ENCODE peak calls at places on chromosomes 4 and X, in four cellular contexts. U is left ventricle myocardium superior, M is activated B cell treated with CpG ODN at 0.5 μM for 24 hours, G is cardiac fibroblast. H is an unnamed sample.
A peak's percentile ranks its signal among the peaks of the same experiment; 100 is the strongest.

GRCh38 chr4:86939123-86939522 is 4.3 kb downstream of the AFF1 start:
- DNase-seq in G (no peak), M (no peak), U (no peak), H (no peak)

GRCh38 chr4:56752985-56753384 is 68.5 kb downstream of the SPINK2 start:
- DNase-seq in M (no peak), G (no peak), U (no peak), H (no peak)

GRCh38 chr4:139715721-139716391 is 50.2 kb downstream of the MGST2 start:
- DNase-seq in M (no peak), U (no peak), G (peak; percentile 13), H (no peak)

GRCh38 chrX:44055638-44056037 is 82.4 kb upstream of the NDP start:
- DNase-seq in U (no peak), M (no peak), G (no peak), H (no peak)

GRCh38 chr4:81883004-81883403 is 411.3 kb upstream of the RASGEF1B start:
- DNase-seq in G (no peak), U (no peak), M (no peak), H (no peak)

GRCh38 chrX:130994671-130995070 is 63.5 kb upstream of the ARHGAP36 start:
- DNase-seq in G (peak; percentile 4), M (no peak), U (no peak), H (no peak)

GRCh38 chr4:162705130-162705803 is 461.4 kb downstream of the NAF1 start:
- DNase-seq in U (no peak), G (no peak), M (no peak), H (no peak)

GRCh38 chr4:4415107-4415805 is 28.4 kb downstream of the NSG1 start:
- DNase-seq in U (no peak), M (no peak), G (no peak), H (no peak)

GRCh38 chr4:128600996-128601857 is 208.3 kb upstream of the JADE1 start:
- DNase-seq in U (peak; percentile 50), M (no peak), G (peak; percentile 99), H (peak; percentile 43)

GRCh38 chrX:53223068-53223693 is 1.8 kb downstream of the KDM5C start:
- DNase-seq in M (no peak), G (peak; percentile 2), U (no peak), H (no peak)

GRCh38 chr4:175054980-175055379 is 136.8 kb downstream of the ADAM29 start:
- DNase-seq in G (no peak), U (no peak), M (no peak), H (no peak)

GRCh38 chr4:122711893-122712292 is 20.6 kb upstream of the BBS12 start:
- DNase-seq in M (no peak), U (no peak), G (no peak), H (no peak)

GRCh38 chrX:39112143-39112542 is 310.9 kb downstream of the MID1IP1 start:
- DNase-seq in U (no peak), M (no peak), G (no peak), H (no peak)

GRCh38 chr4:106019771-106020170 is 124.5 kb downstream of the NPNT start:
- DNase-seq in M (no peak), G (peak; percentile 8), U (no peak), H (no peak)

GRCh38 chrX:97529801-97530200 is 646.1 kb downstream of the RPA4 start:
- DNase-seq in M (no peak), U (no peak), G (peak; percentile 95), H (no peak)

GRCh38 chr4:129094347-129094746 is 1.0 kb upstream of the SCLT1 start:
- DNase-seq in G (no peak), M (no peak), U (no peak), H (no peak)

GRCh38 chr4:185888676-185889075 is 76.7 kb upstream of the SORBS2 start:
- DNase-seq in G (no peak), U (no peak), M (no peak), H (no peak)

GRCh38 chr4:107721436-107722090 is 1.5 kb upstream of the PAPSS1 start:
- DNase-seq in M (peak; percentile 48), U (no peak), G (no peak), H (no peak)